ENCODE peak calls at places on chromosomes 13 and 19, in five cellular contexts. One of them, this sample, is unnamed.

GRCh38 chr13:25218011-25218410 is 45.9 kb upstream of the AMER2 start:
- DNase-seq in HL-60: no peak
- DNase-seq in neural progenitor cell: no peak
- DNase-seq in transverse colon: no peak
- DNase-seq in GM06990: no peak
- DNase-seq in this sample: no peak

GRCh38 chr19:38557205-38557799 is 60.5 kb downstream of the MAP4K1 start:
- DNase-seq in GM06990: peak; percentile 66
- DNase-seq in HL-60: peak; percentile 61
- DNase-seq in neural progenitor cell: no peak
- DNase-seq in transverse colon: peak; percentile 63
- DNase-seq in this sample: no peak

GRCh38 chr13:51412431-51412830 is 40.4 kb downstream of the INTS6 start:
- DNase-seq in HL-60: no peak
- DNase-seq in neural progenitor cell: no peak
- DNase-seq in GM06990: no peak
- DNase-seq in transverse colon: no peak
- DNase-seq in this sample: no peak

GRCh38 chr13:98492335-98493034 is 84.4 kb downstream of the STK24 start:
- DNase-seq in HL-60: no peak
- DNase-seq in GM06990: no peak
- DNase-seq in transverse colon: no peak
- DNase-seq in neural progenitor cell: peak; percentile 67
- DNase-seq in this sample: no peak

GRCh38 chr13:103876571-103876970 is 810.4 kb upstream of the SLC10A2 start:
- DNase-seq in GM06990: no peak
- DNase-seq in HL-60: no peak
- DNase-seq in transverse colon: no peak
- DNase-seq in neural progenitor cell: no peak
- DNase-seq in this sample: no peak

GRCh38 chr19:45251452-45252354 is 632 bp downstream of the MARK4 start:
- DNase-seq in HL-60: no peak
- DNase-seq in neural progenitor cell: peak; percentile 74
- DNase-seq in GM06990: no peak
- DNase-seq in transverse colon: peak; percentile 12
- DNase-seq in this sample: peak; percentile 77

GRCh38 chr19:41804327-41804726 is 7.9 kb downstream of the CEACAM3 start:
- DNase-seq in transverse colon: no peak
- DNase-seq in neural progenitor cell: no peak
- DNase-seq in GM06990: no peak
- DNase-seq in HL-60: no peak
- DNase-seq in this sample: no peak

GRCh38 chr19:34644991-34645461 is 31.9 kb downstream of the SCGB2B2 start:
- DNase-seq in GM06990: no peak
- DNase-seq in transverse colon: no peak
- DNase-seq in HL-60: no peak
- DNase-seq in neural progenitor cell: no peak
- DNase-seq in this sample: no peak

GRCh38 chr19:47035127-47035494 is 13.3 kb downstream of the TMEM160 start:
- DNase-seq in HL-60: peak; percentile 54
- DNase-seq in GM06990: no peak
- DNase-seq in transverse colon: no peak
- DNase-seq in neural progenitor cell: peak; percentile 86
- DNase-seq in this sample: no peak

GRCh38 chr19:2500861-2501260 is 24.9 kb downstream of the GADD45B start:
- DNase-seq in transverse colon: peak; percentile 25
- DNase-seq in neural progenitor cell: no peak
- DNase-seq in HL-60: no peak
- DNase-seq in GM06990: no peak
- DNase-seq in this sample: no peak

GRCh38 chr19:40623403-40624239 is 22.5 kb downstream of the LTBP4 start:
- DNase-seq in HL-60: no peak
- DNase-seq in GM06990: peak; percentile 48
- DNase-seq in neural progenitor cell: peak; percentile 96
- DNase-seq in transverse colon: peak; percentile 85
- DNase-seq in this sample: no peak

GRCh38 chr19:48965806-48966540 is 864 bp downstream of the FTL start:
- DNase-seq in HL-60: peak; percentile 92
- DNase-seq in GM06990: peak; percentile 89
- DNase-seq in neural progenitor cell: peak; percentile 95
- DNase-seq in transverse colon: peak; percentile 90
- DNase-seq in this sample: peak; percentile 81

GRCh38 chr13:99046851-99047250 is 69.0 kb upstream of the DOCK9 start:
- DNase-seq in neural progenitor cell: no peak
- DNase-seq in HL-60: no peak
- DNase-seq in transverse colon: no peak
- DNase-seq in GM06990: no peak
- DNase-seq in this sample: no peak

GRCh38 chr13:90320663-90321062 is 1026.8 kb upstream of the MIR17HG start:
- DNase-seq in transverse colon: no peak
- DNase-seq in HL-60: no peak
- DNase-seq in GM06990: no peak
- DNase-seq in neural progenitor cell: no peak
- DNase-seq in this sample: no peak

GRCh38 chr13:75220238-75220542 is 261.8 kb downstream of the TBC1D4 start:
- DNase-seq in neural progenitor cell: no peak
- DNase-seq in HL-60: no peak
- DNase-seq in transverse colon: no peak
- DNase-seq in GM06990: no peak
- DNase-seq in this sample: no peak

GRCh38 chr13:75214846-75215245 is 267.1 kb downstream of the TBC1D4 start:
- DNase-seq in neural progenitor cell: no peak
- DNase-seq in transverse colon: no peak
- DNase-seq in HL-60: no peak
- DNase-seq in GM06990: no peak
- DNase-seq in this sample: no peak

GRCh38 chr13:75222031-75222430 is 259.9 kb downstream of the TBC1D4 start:
- DNase-seq in neural progenitor cell: no peak
- DNase-seq in HL-60: no peak
- DNase-seq in transverse colon: no peak
- DNase-seq in GM06990: no peak
- DNase-seq in this sample: no peak

GRCh38 chr13:75219479-75220237 is 262.3 kb downstream of the TBC1D4 start:
- DNase-seq in neural progenitor cell: peak; percentile 86
- DNase-seq in transverse colon: peak; percentile 80
- DNase-seq in HL-60: peak; percentile 27
- DNase-seq in GM06990: peak; percentile 72
- DNase-seq in this sample: peak; percentile 89

GRCh38 chr13:75217949-75218348 is 264.0 kb downstream of the TBC1D4 start:
- DNase-seq in HL-60: no peak
- DNase-seq in transverse colon: no peak
- DNase-seq in GM06990: no peak
- DNase-seq in neural progenitor cell: peak; percentile 35
- DNase-seq in this sample: no peak
- TF ChIP-seq CTCF in HL-60: no peak
- TF ChIP-seq CTCF in transverse colon: no peak
- TF ChIP-seq CTCF in GM06990: no peak
- TF ChIP-seq CTCF in neural progenitor cell: no peak
- TF ChIP-seq CTCF in this sample: no peak

DNA sequence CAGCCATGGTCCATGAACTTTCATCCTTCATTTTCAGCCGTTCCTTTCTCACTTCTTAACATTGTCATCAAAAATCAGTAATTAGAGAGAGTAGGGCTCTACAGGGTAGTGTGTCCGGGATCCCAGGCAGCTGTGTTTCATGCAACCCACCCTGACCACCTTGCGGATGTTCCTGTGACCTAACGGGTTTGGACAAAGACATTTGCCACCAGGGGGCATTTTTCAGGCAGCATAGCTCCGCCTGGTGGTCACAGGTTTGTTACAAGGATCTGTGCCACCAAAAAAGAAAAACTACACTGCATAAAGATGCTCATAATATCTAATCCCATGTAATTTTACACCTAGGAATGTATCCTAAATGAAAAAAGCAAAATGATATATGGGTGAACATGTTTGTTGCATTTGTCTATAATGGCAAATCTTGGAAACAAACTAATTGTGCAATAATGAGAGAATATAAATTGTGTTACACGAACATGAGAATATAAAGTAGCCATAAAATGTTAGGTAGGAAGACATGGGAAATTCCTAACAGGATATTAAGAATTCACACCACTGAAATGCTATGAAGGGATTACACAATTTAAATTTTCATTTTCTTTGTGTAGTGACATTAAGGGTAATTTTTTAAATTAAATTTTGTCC is 123.0 kb downstream of the SLC7A1 start:
- DNase-seq in neural progenitor cell: peak; percentile 84
- DNase-seq in transverse colon: peak; percentile 51
- DNase-seq in HL-60: no peak
- DNase-seq in GM06990: no peak
- DNase-seq in this sample: peak; percentile 69
- TF ChIP-seq CTCF in neural progenitor cell: peak; percentile 94
- TF ChIP-seq CTCF in transverse colon: peak; percentile 71
- TF ChIP-seq CTCF in HL-60: peak; percentile 98
- TF ChIP-seq CTCF in GM06990: peak; percentile 100
- TF ChIP-seq CTCF in this sample: peak; percentile 96

GRCh38 chr13:38223093-38223492 is 126.6 kb upstream of the UFM1 start:
- DNase-seq in neural progenitor cell: peak; percentile 66
- DNase-seq in transverse colon: no peak
- DNase-seq in HL-60: no peak
- DNase-seq in GM06990: no peak
- DNase-seq in this sample: no peak
- TF ChIP-seq CTCF in neural progenitor cell: peak; percentile 70
- TF ChIP-seq CTCF in transverse colon: no peak
- TF ChIP-seq CTCF in HL-60: no peak
- TF ChIP-seq CTCF in GM06990: no peak
- TF ChIP-seq CTCF in this sample: no peak

GRCh38 chr19:52022193-52022592 is 6.0 kb downstream of the ZNF614 start:
- DNase-seq in neural progenitor cell: no peak
- DNase-seq in GM06990: no peak
- DNase-seq in HL-60: no peak
- DNase-seq in transverse colon: no peak
- DNase-seq in this sample: no peak
- TF ChIP-seq CTCF in neural progenitor cell: no peak
- TF ChIP-seq CTCF in GM06990: no peak
- TF ChIP-seq CTCF in HL-60: no peak
- TF ChIP-seq CTCF in transverse colon: no peak
- TF ChIP-seq CTCF in this sample: no peak

GRCh38 chr19:480016-480855 is 16.1 kb upstream of the MADCAM1 start:
- DNase-seq in GM06990: no peak
- DNase-seq in HL-60: no peak
- DNase-seq in neural progenitor cell: peak; percentile 84
- DNase-seq in transverse colon: peak; percentile 77
- DNase-seq in this sample: no peak
- TF ChIP-seq CTCF in GM06990: peak; percentile 5
- TF ChIP-seq CTCF in HL-60: no peak
- TF ChIP-seq CTCF in neural progenitor cell: peak; percentile 63
- TF ChIP-seq CTCF in transverse colon: peak; percentile 48
- TF ChIP-seq CTCF in this sample: no peak

GRCh38 chr13:85816413-85816812 is 17.2 kb upstream of the SLITRK6 start:
- DNase-seq in transverse colon: no peak
- DNase-seq in neural progenitor cell: no peak
- DNase-seq in HL-60: no peak
- DNase-seq in GM06990: no peak
- DNase-seq in this sample: no peak
- TF ChIP-seq CTCF in transverse colon: no peak
- TF ChIP-seq CTCF in neural progenitor cell: peak; percentile 16
- TF ChIP-seq CTCF in HL-60: no peak
- TF ChIP-seq CTCF in GM06990: no peak
- TF ChIP-seq CTCF in this sample: no peak